ENCODE peak calls at places on chromosome 9, in ten cellular contexts. E, S, P, H, W, A, L, X, R and Q are unnamed samples.
A peak's percentile ranks its signal among the peaks of the same experiment; 100 is the strongest.

GRCh38 chr9:113219972-113220371 is 1.1 kb downstream of the FKBP15 start:
- DNase-seq in A (no peak), H (no peak), S (no peak), R (no peak), X (peak; percentile 54), P (peak; percentile 56), W (no peak), E (no peak), L (no peak), Q (no peak)

GRCh38 chr9:107488400-107489143 is 997 bp downstream of the KLF4 start:
- DNase-seq in W (peak; percentile 82), R (peak; percentile 76), P (peak; percentile 70), X (peak; percentile 82), S (peak; percentile 90), L (no peak), A (no peak), E (peak; percentile 86), H (peak; percentile 74), Q (peak; percentile 44)

GRCh38 chr9:123629531-123629930 is 273.5 kb downstream of the CRB2 start:
- DNase-seq in L (no peak), A (no peak), X (no peak), H (no peak), S (no peak), P (no peak), E (no peak), R (no peak), W (no peak), Q (no peak)

GRCh38 chr9:136763649-136764035 is 676 bp downstream of the LCN15 start:
- DNase-seq in X (no peak), W (no peak), A (no peak), P (no peak), H (peak; percentile 50), L (no peak), E (no peak), S (no peak), R (no peak), Q (no peak)

GRCh38 chr9:130199605-130200004 is 27.4 kb downstream of the NCS1 start:
- DNase-seq in P (peak; percentile 78), R (no peak), E (no peak), L (no peak), X (no peak), A (no peak), H (no peak), S (no peak), W (no peak), Q (peak; percentile 32)

GRCh38 chr9:13810510-13810909 is 503.4 kb downstream of the NFIB start:
- DNase-seq in E (no peak), A (no peak), R (no peak), S (no peak), X (peak; percentile 30), W (no peak), H (no peak), L (no peak), P (peak; percentile 77), Q (peak; percentile 99)

GRCh38 chr9:85511746-85512145 is 230.0 kb downstream of the AGTPBP1 start:
- DNase-seq in P (no peak), R (no peak), L (no peak), W (peak; percentile 65), S (no peak), X (no peak), E (no peak), H (no peak), A (no peak), Q (no peak)

GRCh38 chr9:8717146-8717545 is 917.6 kb upstream of the DMAC1 start:
- DNase-seq in L (no peak), S (no peak), H (no peak), W (no peak), E (no peak), X (no peak), P (no peak), A (no peak), R (no peak), Q (no peak)

GRCh38 chr9:72356019-72356653 is 8.9 kb downstream of the ZFAND5 start:
- DNase-seq in P (no peak), E (no peak), S (no peak), X (peak; percentile 54), L (no peak), W (no peak), A (no peak), R (no peak), H (no peak), Q (no peak)

GRCh38 chr9:120212153-120212852 is 367.7 kb downstream of the CDK5RAP2 start:
- DNase-seq in H (no peak), E (no peak), A (no peak), S (no peak), R (no peak), P (no peak), X (no peak), L (no peak), W (no peak), Q (no peak)

GRCh38 chr9:114655689-114656088 is 1.9 kb downstream of the TEX53 start:
- DNase-seq in P (no peak), X (no peak), H (no peak), W (no peak), L (no peak), R (no peak), S (no peak), A (no peak), E (no peak), Q (no peak)
- H3K36me3 ChIP-seq in P (no peaks in the 10 kb centered on the region), X (no peaks in the 10 kb centered on the region), H (no peaks in the 10 kb centered on the region), W (no peaks in the 10 kb centered on the region), L (no peaks in the 10 kb centered on the region), R (no peaks in the 10 kb centered on the region), S (no peaks in the 10 kb centered on the region), A (no peaks in the 10 kb centered on the region), E (peaks cover 4% of the 10 kb centered on the region), Q (no peaks in the 10 kb centered on the region)

GRCh38 chr9:138072897-138073296 is 195.3 kb downstream of the CACNA1B start:
- DNase-seq in L (no peak), P (no peak), H (peak; percentile 39), R (no peak), W (peak; percentile 50), S (no peak), X (no peak), A (no peak), E (no peak), Q (no peak)

GRCh38 chr9:138074516-138074915 is 196.9 kb downstream of the CACNA1B start:
- DNase-seq in X (no peak), S (no peak), L (no peak), P (no peak), A (no peak), E (no peak), H (peak; percentile 50), W (peak; percentile 28), R (no peak), Q (no peak)

GRCh38 chr9:138073408-138073807 is 195.8 kb downstream of the CACNA1B start:
- DNase-seq in W (peak; percentile 19), E (no peak), L (no peak), P (no peak), A (no peak), R (no peak), H (peak; percentile 22), S (no peak), X (no peak), Q (no peak)

GRCh38 chr9:138072161-138072842 is 194.7 kb downstream of the CACNA1B start:
- DNase-seq in P (no peak), W (peak; percentile 35), L (no peak), X (no peak), R (no peak), E (no peak), H (peak; percentile 24), S (no peak), A (no peak), Q (no peak)

DNA sequence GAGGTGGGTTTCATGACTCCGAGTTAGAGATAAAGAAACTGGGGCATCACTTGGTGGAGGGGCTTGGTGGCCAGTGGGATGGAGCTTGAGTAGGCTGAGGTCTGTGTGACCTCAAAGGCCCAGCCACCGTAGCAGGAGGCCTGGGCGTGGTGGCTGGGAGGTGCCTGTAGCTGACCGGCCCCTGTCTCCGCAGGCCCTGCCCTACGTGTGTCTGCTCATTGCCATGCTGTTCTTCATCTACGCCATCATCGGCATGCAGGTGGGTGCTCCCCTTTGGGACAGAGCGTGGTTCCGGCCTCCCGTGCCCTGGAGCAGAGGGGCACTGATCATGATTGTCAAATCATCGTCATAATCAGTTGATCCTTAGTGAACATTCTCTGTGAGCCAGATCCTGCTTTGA is 196.2 kb downstream of the CACNA1B start:
- DNase-seq in H (peak; percentile 37), X (no peak), S (no peak), A (no peak), E (no peak), W (peak; percentile 30), R (no peak), P (no peak), L (no peak), Q (no peak)
- H3K9me3 ChIP-seq in H (no peaks in the 10 kb centered on the region), X (no peaks in the 10 kb centered on the region), S (no peaks in the 10 kb centered on the region), A (peaks cover 86% of the 10 kb centered on the region), E (no peaks in the 10 kb centered on the region), W (peaks cover 21% of the 10 kb centered on the region), R (no peaks in the 10 kb centered on the region), P (peaks cover 15% of the 10 kb centered on the region), L (no peaks in the 10 kb centered on the region), Q (no peaks in the 10 kb centered on the region)

DNA sequence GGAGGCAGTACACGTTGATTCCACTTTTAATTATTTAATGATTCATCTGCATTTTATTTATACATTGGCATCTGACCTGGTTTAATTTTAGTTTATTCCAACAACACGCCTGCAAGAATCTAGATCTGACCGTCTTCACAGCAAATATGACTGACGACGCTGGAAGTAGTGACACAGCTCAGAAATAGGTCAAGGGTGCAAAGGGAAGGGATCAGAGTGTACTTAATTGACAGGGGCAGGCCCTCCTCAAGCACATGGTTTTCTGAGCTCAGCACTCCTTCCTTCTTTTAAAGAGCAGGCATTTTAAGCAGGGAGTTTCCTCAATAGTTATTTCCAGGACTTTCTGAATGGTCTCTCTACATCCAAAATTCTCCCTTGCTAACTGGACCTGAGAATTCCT is 125.1 kb downstream of the GLIS3 start:
- DNase-seq in E (no peak), X (no peak), L (no peak), R (no peak), P (no peak), W (no peak), S (no peak), H (no peak), A (no peak), Q (no peak)
- H3K36me3 ChIP-seq in E (no peaks in the 10 kb centered on the region), X (no peaks in the 10 kb centered on the region), L (no peaks in the 10 kb centered on the region), R (no peaks in the 10 kb centered on the region), P (no peaks in the 10 kb centered on the region), W (no peaks in the 10 kb centered on the region), S (no peaks in the 10 kb centered on the region), H (no peaks in the 10 kb centered on the region), A (no peaks in the 10 kb centered on the region), Q (no peaks in the 10 kb centered on the region)

GRCh38 chr9:40913096-40913719 is 215.3 kb downstream of the FOXD4L6 start:
- DNase-seq in W (no peak), S (no peak), X (no peak), E (no peak), H (no peak), L (no peak), P (no peak), A (no peak), R (no peak), Q (no peak)
- H3K9me3 ChIP-seq in W (peaks cover 78% of the 10 kb centered on the region), S (peaks cover 49% of the 10 kb centered on the region), X (peaks cover 47% of the 10 kb centered on the region), E (peaks cover 90% of the 10 kb centered on the region), H (no peaks in the 10 kb centered on the region), L (peaks cover 8% of the 10 kb centered on the region), P (peaks cover 5% of the 10 kb centered on the region), A (peaks cover 86% of the 10 kb centered on the region), R (peaks cover 91% of the 10 kb centered on the region), Q (peaks cover 9% of the 10 kb centered on the region)